ENCODE peak calls at places on chromosome 1, in eight cellular contexts. One of them, this sample, is unnamed.

GRCh38 chr1:5720936-5721335 is 271.3 kb downstream of the NPHP4 start:
- DNase-seq in SK-N-SH: no peak
- DNase-seq in HL-60: no peak
- DNase-seq in heart right ventricle: no peak
- DNase-seq in PC-9: no peak
- DNase-seq in suprapubic skin: peak; percentile 41
- DNase-seq in stomach: no peak
- DNase-seq in small intestine: no peak
- DNase-seq in this sample: no peak

GRCh38 chr1:64212023-64212422 is 8.6 kb downstream of the UBE2U start:
- DNase-seq in SK-N-SH: no peak
- DNase-seq in HL-60: no peak
- DNase-seq in small intestine: no peak
- DNase-seq in suprapubic skin: no peak
- DNase-seq in heart right ventricle: no peak
- DNase-seq in PC-9: no peak
- DNase-seq in stomach: no peak
- DNase-seq in this sample: no peak

GRCh38 chr1:161171696-161172095 is 5.5 kb downstream of the PPOX start:
- DNase-seq in HL-60: no peak
- DNase-seq in small intestine: no peak
- DNase-seq in suprapubic skin: no peak
- DNase-seq in SK-N-SH: no peak
- DNase-seq in heart right ventricle: no peak
- DNase-seq in PC-9: no peak
- DNase-seq in stomach: no peak
- DNase-seq in this sample: peak; percentile 63

GRCh38 chr1:13483946-13484345 is 29.9 kb downstream of the LRRC38 start:
- DNase-seq in small intestine: no peak
- DNase-seq in stomach: no peak
- DNase-seq in suprapubic skin: no peak
- DNase-seq in HL-60: no peak
- DNase-seq in heart right ventricle: no peak
- DNase-seq in SK-N-SH: no peak
- DNase-seq in PC-9: no peak
- DNase-seq in this sample: no peak

GRCh38 chr1:202200669-202201068 is 7.1 kb downstream of the LGR6 start:
- DNase-seq in PC-9: no peak
- DNase-seq in suprapubic skin: no peak
- DNase-seq in small intestine: no peak
- DNase-seq in stomach: no peak
- DNase-seq in heart right ventricle: peak; percentile 51
- DNase-seq in SK-N-SH: no peak
- DNase-seq in HL-60: no peak
- DNase-seq in this sample: peak; percentile 91

GRCh38 chr1:228083871-228084278 is 1.4 kb downstream of the ARF1 start:
- DNase-seq in suprapubic skin: no peak
- DNase-seq in SK-N-SH: no peak
- DNase-seq in PC-9: no peak
- DNase-seq in small intestine: no peak
- DNase-seq in HL-60: no peak
- DNase-seq in stomach: no peak
- DNase-seq in heart right ventricle: no peak
- DNase-seq in this sample: peak; percentile 72

GRCh38 chr1:236354330-236355147 is 39.5 kb upstream of the EDARADD start:
- DNase-seq in HL-60: no peak
- DNase-seq in stomach: no peak
- DNase-seq in PC-9: no peak
- DNase-seq in suprapubic skin: no peak
- DNase-seq in heart right ventricle: no peak
- DNase-seq in SK-N-SH: no peak
- DNase-seq in small intestine: no peak
- DNase-seq in this sample: no peak

GRCh38 chr1:109133815-109134214 is 19.9 kb downstream of the ELAPOR1 start:
- DNase-seq in stomach: peak; percentile 58
- DNase-seq in suprapubic skin: no peak
- DNase-seq in SK-N-SH: no peak
- DNase-seq in small intestine: no peak
- DNase-seq in heart right ventricle: no peak
- DNase-seq in PC-9: no peak
- DNase-seq in HL-60: no peak
- DNase-seq in this sample: peak; percentile 53

GRCh38 chr1:21966247-21967000 is 10.4 kb upstream of the CELA3B start:
- DNase-seq in SK-N-SH: no peak
- DNase-seq in PC-9: no peak
- DNase-seq in HL-60: no peak
- DNase-seq in small intestine: no peak
- DNase-seq in stomach: no peak
- DNase-seq in suprapubic skin: no peak
- DNase-seq in heart right ventricle: no peak
- DNase-seq in this sample: peak; percentile 57

GRCh38 chr1:58454343-58454742 is 92.2 kb downstream of the OMA1 start:
- DNase-seq in stomach: no peak
- DNase-seq in PC-9: no peak
- DNase-seq in suprapubic skin: no peak
- DNase-seq in HL-60: no peak
- DNase-seq in SK-N-SH: no peak
- DNase-seq in heart right ventricle: no peak
- DNase-seq in small intestine: no peak
- DNase-seq in this sample: no peak

GRCh38 chr1:94927405-94928175 is 680 bp upstream of the CNN3 start:
- DNase-seq in suprapubic skin: no peak
- DNase-seq in SK-N-SH: peak; percentile 26
- DNase-seq in stomach: no peak
- DNase-seq in HL-60: no peak
- DNase-seq in heart right ventricle: no peak
- DNase-seq in PC-9: no peak
- DNase-seq in small intestine: peak; percentile 74
- DNase-seq in this sample: no peak

GRCh38 chr1:4170953-4171352 is 270.9 kb upstream of the C1orf174 start:
- DNase-seq in PC-9: no peak
- DNase-seq in stomach: no peak
- DNase-seq in heart right ventricle: no peak
- DNase-seq in suprapubic skin: peak; percentile 63
- DNase-seq in small intestine: no peak
- DNase-seq in HL-60: no peak
- DNase-seq in SK-N-SH: no peak
- DNase-seq in this sample: no peak

GRCh38 chr1:41806472-41807155 is 112.1 kb downstream of the HIVEP3 start:
- DNase-seq in SK-N-SH: no peak
- DNase-seq in HL-60: no peak
- DNase-seq in heart right ventricle: no peak
- DNase-seq in suprapubic skin: no peak
- DNase-seq in small intestine: no peak
- DNase-seq in stomach: no peak
- DNase-seq in PC-9: no peak
- DNase-seq in this sample: no peak

GRCh38 chr1:27719286-27720251 is 6.2 kb upstream of the FAM76A start:
- DNase-seq in suprapubic skin: no peak
- DNase-seq in PC-9: no peak
- DNase-seq in SK-N-SH: peak; percentile 24
- DNase-seq in stomach: no peak
- DNase-seq in heart right ventricle: no peak
- DNase-seq in small intestine: no peak
- DNase-seq in HL-60: no peak
- DNase-seq in this sample: no peak

GRCh38 chr1:38991638-38992449 is 768 bp downstream of the AKIRIN1 start:
- DNase-seq in suprapubic skin: no peak
- DNase-seq in PC-9: peak; percentile 50
- DNase-seq in heart right ventricle: peak; percentile 34
- DNase-seq in stomach: peak; percentile 27
- DNase-seq in small intestine: peak; percentile 40
- DNase-seq in SK-N-SH: peak; percentile 77
- DNase-seq in HL-60: no peak
- DNase-seq in this sample: peak; percentile 62

GRCh38 chr1:41830711-41831110 is 88.0 kb downstream of the HIVEP3 start:
- DNase-seq in stomach: no peak
- DNase-seq in small intestine: no peak
- DNase-seq in suprapubic skin: no peak
- DNase-seq in heart right ventricle: no peak
- DNase-seq in SK-N-SH: no peak
- DNase-seq in HL-60: no peak
- DNase-seq in PC-9: no peak
- DNase-seq in this sample: no peak

GRCh38 chr1:116485976-116486375 is 84.8 kb downstream of the CD58 start:
- DNase-seq in SK-N-SH: no peak
- DNase-seq in stomach: no peak
- DNase-seq in HL-60: no peak
- DNase-seq in PC-9: no peak
- DNase-seq in heart right ventricle: no peak
- DNase-seq in small intestine: no peak
- DNase-seq in suprapubic skin: no peak
- DNase-seq in this sample: no peak

GRCh38 chr1:192529031-192529755 is 46.4 kb upstream of the RGS1 start:
- DNase-seq in suprapubic skin: no peak
- DNase-seq in PC-9: no peak
- DNase-seq in HL-60: no peak
- DNase-seq in SK-N-SH: no peak
- DNase-seq in stomach: no peak
- DNase-seq in small intestine: no peak
- DNase-seq in heart right ventricle: no peak
- DNase-seq in this sample: no peak

GRCh38 chr1:228162286-228163003 is 3.2 kb upstream of the IBA57 start:
- DNase-seq in PC-9: no peak
- DNase-seq in small intestine: peak; percentile 29
- DNase-seq in HL-60: no peak
- DNase-seq in stomach: peak; percentile 37
- DNase-seq in SK-N-SH: no peak
- DNase-seq in suprapubic skin: no peak
- DNase-seq in heart right ventricle: peak; percentile 78
- DNase-seq in this sample: no peak

GRCh38 chr1:53681647-53682368 is 57.2 kb downstream of the GLIS1 start:
- DNase-seq in suprapubic skin: no peak
- DNase-seq in small intestine: peak; percentile 58
- DNase-seq in PC-9: peak; percentile 51
- DNase-seq in stomach: peak; percentile 48
- DNase-seq in heart right ventricle: peak; percentile 14
- DNase-seq in SK-N-SH: peak; percentile 79
- DNase-seq in HL-60: peak; percentile 22
- DNase-seq in this sample: no peak

GRCh38 chr1:96782861-96783260 is 61.3 kb downstream of the PTBP2 start:
- DNase-seq in PC-9: no peak
- DNase-seq in HL-60: no peak
- DNase-seq in suprapubic skin: no peak
- DNase-seq in heart right ventricle: no peak
- DNase-seq in small intestine: no peak
- DNase-seq in SK-N-SH: no peak
- DNase-seq in stomach: no peak
- DNase-seq in this sample: no peak

GRCh38 chr1:226185153-226186036 is 1.1 kb downstream of the ACBD3 start:
- DNase-seq in SK-N-SH: no peak
- DNase-seq in suprapubic skin: no peak
- DNase-seq in stomach: no peak
- DNase-seq in heart right ventricle: no peak
- DNase-seq in small intestine: peak; percentile 26
- DNase-seq in PC-9: no peak
- DNase-seq in HL-60: no peak
- DNase-seq in this sample: no peak

GRCh38 chr1:165375623-165376022 is 19.1 kb upstream of the LMX1A start:
- DNase-seq in heart right ventricle: no peak
- DNase-seq in stomach: no peak
- DNase-seq in PC-9: no peak
- DNase-seq in suprapubic skin: no peak
- DNase-seq in HL-60: no peak
- DNase-seq in small intestine: no peak
- DNase-seq in SK-N-SH: no peak
- DNase-seq in this sample: no peak
- H3K27me3 ChIP-seq in heart right ventricle: no peaks in the 10 kb centered on the region
- H3K27me3 ChIP-seq in stomach: peaks cover 9% of the 10 kb centered on the region
- H3K27me3 ChIP-seq in PC-9: peaks cover 18% of the 10 kb centered on the region
- H3K27me3 ChIP-seq in suprapubic skin: no peaks in the 10 kb centered on the region
- H3K27me3 ChIP-seq in HL-60: peaks cover 32% of the 10 kb centered on the region
- H3K27me3 ChIP-seq in small intestine: no peaks in the 10 kb centered on the region
- H3K27me3 ChIP-seq in SK-N-SH: peaks cover 9% of the 10 kb centered on the region
- H3K27me3 ChIP-seq in this sample: no peaks in the 10 kb centered on the region

GRCh38 chr1:111404588-111404987 is 22.9 kb downstream of the OVGP1 start:
- DNase-seq in small intestine: no peak
- DNase-seq in HL-60: no peak
- DNase-seq in suprapubic skin: no peak
- DNase-seq in SK-N-SH: no peak
- DNase-seq in stomach: no peak
- DNase-seq in PC-9: no peak
- DNase-seq in heart right ventricle: no peak
- DNase-seq in this sample: no peak
- H3K27me3 ChIP-seq in small intestine: no peaks in the 10 kb centered on the region
- H3K27me3 ChIP-seq in HL-60: peaks cover 17% of the 10 kb centered on the region
- H3K27me3 ChIP-seq in suprapubic skin: peaks cover 3% of the 10 kb centered on the region
- H3K27me3 ChIP-seq in SK-N-SH: peaks cover 35% of the 10 kb centered on the region
- H3K27me3 ChIP-seq in stomach: no peaks in the 10 kb centered on the region
- H3K27me3 ChIP-seq in PC-9: peaks cover 67% of the 10 kb centered on the region
- H3K27me3 ChIP-seq in heart right ventricle: peaks cover 2% of the 10 kb centered on the region
- H3K27me3 ChIP-seq in this sample: no peaks in the 10 kb centered on the region

DNA sequence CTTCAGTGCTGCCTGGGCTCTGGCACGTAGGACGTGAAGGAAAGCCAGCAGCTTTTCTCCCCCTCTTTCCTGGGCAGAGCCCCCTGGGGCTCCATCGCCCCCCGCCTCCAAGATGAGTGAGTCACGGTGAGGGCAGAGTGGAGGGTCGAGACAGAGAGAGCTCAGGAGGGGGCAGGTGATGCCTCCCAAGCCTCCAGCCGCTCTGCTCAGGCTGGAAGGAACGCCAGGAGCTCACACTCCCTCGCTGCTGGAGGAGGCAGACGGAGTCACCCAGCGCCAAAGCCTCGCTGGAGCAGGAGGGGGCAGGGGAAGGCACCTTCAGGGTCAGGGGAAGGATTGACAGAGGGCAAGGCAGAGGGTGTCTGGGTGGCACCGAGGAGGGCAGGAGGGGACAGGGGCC is 119.5 kb downstream of the CASZ1 start:
- DNase-seq in small intestine: no peak
- DNase-seq in heart right ventricle: no peak
- DNase-seq in PC-9: no peak
- DNase-seq in stomach: no peak
- DNase-seq in HL-60: no peak
- DNase-seq in suprapubic skin: no peak
- DNase-seq in SK-N-SH: no peak
- DNase-seq in this sample: no peak
- H3K27me3 ChIP-seq in small intestine: no peaks in the 10 kb centered on the region
- H3K27me3 ChIP-seq in heart right ventricle: no peaks in the 10 kb centered on the region
- H3K27me3 ChIP-seq in PC-9: no peaks in the 10 kb centered on the region
- H3K27me3 ChIP-seq in stomach: no peaks in the 10 kb centered on the region
- H3K27me3 ChIP-seq in HL-60: no peaks in the 10 kb centered on the region
- H3K27me3 ChIP-seq in suprapubic skin: no peaks in the 10 kb centered on the region
- H3K27me3 ChIP-seq in SK-N-SH: no peaks in the 10 kb centered on the region
- H3K27me3 ChIP-seq in this sample: no peaks in the 10 kb centered on the region

DNA sequence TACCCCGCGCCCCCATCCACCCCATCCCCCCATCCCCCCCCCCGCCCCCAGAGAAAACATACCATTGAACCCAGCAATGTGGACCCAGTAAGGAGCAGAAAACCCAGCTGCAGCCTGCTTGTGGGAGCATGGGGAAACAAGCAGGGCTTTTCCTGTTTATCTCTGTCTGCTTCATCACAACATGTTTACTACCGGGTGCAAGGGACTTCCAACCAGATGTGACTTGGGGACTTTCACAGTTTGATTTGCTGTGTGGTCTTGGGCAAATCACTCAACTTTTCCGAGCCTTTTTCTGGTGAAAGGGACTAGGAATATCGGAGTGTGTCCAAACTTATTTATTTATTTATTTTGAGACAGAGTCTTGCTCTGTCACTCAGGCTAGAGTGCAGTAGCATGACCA is 3.2 kb downstream of the TMCC2 start:
- DNase-seq in HL-60: no peak
- DNase-seq in SK-N-SH: no peak
- DNase-seq in PC-9: no peak
- DNase-seq in small intestine: no peak
- DNase-seq in stomach: no peak
- DNase-seq in heart right ventricle: no peak
- DNase-seq in suprapubic skin: no peak
- DNase-seq in this sample: no peak
- H3K27me3 ChIP-seq in HL-60: peaks cover 27% of the 10 kb centered on the region
- H3K27me3 ChIP-seq in SK-N-SH: no peaks in the 10 kb centered on the region
- H3K27me3 ChIP-seq in PC-9: peaks cover 8% of the 10 kb centered on the region
- H3K27me3 ChIP-seq in small intestine: no peaks in the 10 kb centered on the region
- H3K27me3 ChIP-seq in stomach: peaks cover 6% of the 10 kb centered on the region
- H3K27me3 ChIP-seq in heart right ventricle: no peaks in the 10 kb centered on the region
- H3K27me3 ChIP-seq in suprapubic skin: no peaks in the 10 kb centered on the region
- H3K27me3 ChIP-seq in this sample: no peaks in the 10 kb centered on the region